ENCODE peak calls at places on chromosomes 4 and X, in ten cellular contexts. One of them, this sample, is unnamed.

GRCh38 chrX:22056235-22056634 is 24.1 kb downstream of the PHEX start:
- DNase-seq in RWPE2: no peak
- DNase-seq in glutamatergic neuron: no peak
- DNase-seq in WTC11: no peak
- DNase-seq in suprapubic skin: no peak
- DNase-seq in sigmoid colon: no peak
- DNase-seq in tibial nerve: no peak
- DNase-seq in A549: no peak
- DNase-seq in endothelial cell: no peak
- DNase-seq in heart right ventricle: no peak
- DNase-seq in this sample: no peak

GRCh38 chr4:127015616-127016015 is 617.1 kb upstream of the INTU start:
- DNase-seq in A549: no peak
- DNase-seq in endothelial cell: no peak
- DNase-seq in heart right ventricle: no peak
- DNase-seq in RWPE2: no peak
- DNase-seq in glutamatergic neuron: no peak
- DNase-seq in WTC11: peak
- DNase-seq in sigmoid colon: no peak
- DNase-seq in suprapubic skin: no peak
- DNase-seq in tibial nerve: no peak
- DNase-seq in this sample: no peak

GRCh38 chr4:107818301-107818910 is 6.3 kb upstream of the SGMS2 start:
- DNase-seq in sigmoid colon: no peak
- DNase-seq in endothelial cell: no peak
- DNase-seq in glutamatergic neuron: no peak
- DNase-seq in suprapubic skin: no peak
- DNase-seq in A549: no peak
- DNase-seq in WTC11: no peak
- DNase-seq in RWPE2: no peak
- DNase-seq in tibial nerve: no peak
- DNase-seq in heart right ventricle: no peak
- DNase-seq in this sample: no peak

GRCh38 chr4:168119870-168120269 is 27.5 kb downstream of the ANXA10 start:
- DNase-seq in endothelial cell: no peak
- DNase-seq in heart right ventricle: no peak
- DNase-seq in A549: no peak
- DNase-seq in tibial nerve: no peak
- DNase-seq in glutamatergic neuron: no peak
- DNase-seq in RWPE2: no peak
- DNase-seq in sigmoid colon: no peak
- DNase-seq in WTC11: no peak
- DNase-seq in suprapubic skin: no peak
- DNase-seq in this sample: no peak

GRCh38 chr4:157287445-157287844 is 66.9 kb downstream of the GRIA2 start:
- DNase-seq in suprapubic skin: no peak
- DNase-seq in glutamatergic neuron: no peak
- DNase-seq in sigmoid colon: no peak
- DNase-seq in tibial nerve: no peak
- DNase-seq in WTC11: no peak
- DNase-seq in heart right ventricle: no peak
- DNase-seq in RWPE2: no peak
- DNase-seq in endothelial cell: no peak
- DNase-seq in A549: no peak
- DNase-seq in this sample: no peak

GRCh38 chrX:143340190-143340589 is 177.1 kb downstream of the SPANXN3 start:
- DNase-seq in tibial nerve: no peak
- DNase-seq in suprapubic skin: no peak
- DNase-seq in glutamatergic neuron: no peak
- DNase-seq in A549: no peak
- DNase-seq in heart right ventricle: no peak
- DNase-seq in endothelial cell: no peak
- DNase-seq in RWPE2: no peak
- DNase-seq in sigmoid colon: no peak
- DNase-seq in WTC11: no peak
- DNase-seq in this sample: no peak

GRCh38 chr4:158250321-158250720 is 40.0 kb downstream of the TMEM144 start:
- DNase-seq in A549: no peak
- DNase-seq in WTC11: no peak
- DNase-seq in tibial nerve: no peak
- DNase-seq in endothelial cell: no peak
- DNase-seq in glutamatergic neuron: no peak
- DNase-seq in sigmoid colon: no peak
- DNase-seq in RWPE2: no peak
- DNase-seq in heart right ventricle: no peak
- DNase-seq in suprapubic skin: no peak
- DNase-seq in this sample: no peak

GRCh38 chr4:78766026-78766425 is 10.1 kb upstream of the BMP2K start:
- DNase-seq in sigmoid colon: no peak
- DNase-seq in glutamatergic neuron: no peak
- DNase-seq in tibial nerve: no peak
- DNase-seq in WTC11: no peak
- DNase-seq in heart right ventricle: no peak
- DNase-seq in suprapubic skin: no peak
- DNase-seq in endothelial cell: no peak
- DNase-seq in A549: no peak
- DNase-seq in RWPE2: no peak
- DNase-seq in this sample: no peak

GRCh38 chr4:150782921-150783320 is 201.0 kb downstream of the MAB21L2 start:
- DNase-seq in glutamatergic neuron: no peak
- DNase-seq in RWPE2: no peak
- DNase-seq in suprapubic skin: no peak
- DNase-seq in endothelial cell: no peak
- DNase-seq in heart right ventricle: no peak
- DNase-seq in tibial nerve: no peak
- DNase-seq in sigmoid colon: no peak
- DNase-seq in WTC11: no peak
- DNase-seq in A549: no peak
- DNase-seq in this sample: no peak

GRCh38 chr4:171650543-171650942 is 162.7 kb upstream of the GALNTL6 start:
- DNase-seq in A549: no peak
- DNase-seq in suprapubic skin: no peak
- DNase-seq in endothelial cell: peak
- DNase-seq in tibial nerve: no peak
- DNase-seq in heart right ventricle: no peak
- DNase-seq in glutamatergic neuron: peak
- DNase-seq in RWPE2: no peak
- DNase-seq in sigmoid colon: no peak
- DNase-seq in WTC11: peak
- DNase-seq in this sample: peak

GRCh38 chrX:129239371-129239770 is 283.9 kb downstream of the SMARCA1 start:
- DNase-seq in glutamatergic neuron: no peak
- DNase-seq in heart right ventricle: no peak
- DNase-seq in tibial nerve: no peak
- DNase-seq in suprapubic skin: no peak
- DNase-seq in sigmoid colon: no peak
- DNase-seq in RWPE2: no peak
- DNase-seq in endothelial cell: no peak
- DNase-seq in A549: peak
- DNase-seq in WTC11: no peak
- DNase-seq in this sample: no peak

GRCh38 chrX:10564484-10564883 is 55.9 kb downstream of the MID1 start:
- DNase-seq in A549: no peak
- DNase-seq in suprapubic skin: no peak
- DNase-seq in endothelial cell: no peak
- DNase-seq in glutamatergic neuron: no peak
- DNase-seq in sigmoid colon: no peak
- DNase-seq in tibial nerve: no peak
- DNase-seq in RWPE2: no peak
- DNase-seq in heart right ventricle: no peak
- DNase-seq in WTC11: no peak
- DNase-seq in this sample: no peak

GRCh38 chrX:124388562-124388961 is 42.2 kb downstream of the SH2D1A start:
- DNase-seq in RWPE2: no peak
- DNase-seq in WTC11: peak
- DNase-seq in A549: peak
- DNase-seq in suprapubic skin: no peak
- DNase-seq in sigmoid colon: peak
- DNase-seq in endothelial cell: peak
- DNase-seq in glutamatergic neuron: peak
- DNase-seq in tibial nerve: peak
- DNase-seq in heart right ventricle: peak
- DNase-seq in this sample: peak

GRCh38 chr4:37664696-37665095 is 21.5 kb downstream of the RELL1 start:
- DNase-seq in heart right ventricle: no peak
- DNase-seq in tibial nerve: no peak
- DNase-seq in A549: no peak
- DNase-seq in RWPE2: no peak
- DNase-seq in glutamatergic neuron: no peak
- DNase-seq in WTC11: no peak
- DNase-seq in endothelial cell: no peak
- DNase-seq in suprapubic skin: no peak
- DNase-seq in sigmoid colon: no peak
- DNase-seq in this sample: no peak

GRCh38 chr4:25437951-25438350 is 60.9 kb downstream of the ANAPC4 start:
- DNase-seq in tibial nerve: no peak
- DNase-seq in sigmoid colon: no peak
- DNase-seq in glutamatergic neuron: no peak
- DNase-seq in endothelial cell: no peak
- DNase-seq in RWPE2: no peak
- DNase-seq in heart right ventricle: no peak
- DNase-seq in A549: no peak
- DNase-seq in WTC11: no peak
- DNase-seq in suprapubic skin: no peak
- DNase-seq in this sample: no peak

GRCh38 chr4:66946761-66947160 is 598.5 kb downstream of the CENPC start:
- DNase-seq in suprapubic skin: no peak
- DNase-seq in endothelial cell: no peak
- DNase-seq in A549: no peak
- DNase-seq in RWPE2: no peak
- DNase-seq in tibial nerve: no peak
- DNase-seq in WTC11: no peak
- DNase-seq in sigmoid colon: no peak
- DNase-seq in glutamatergic neuron: no peak
- DNase-seq in heart right ventricle: no peak
- DNase-seq in this sample: no peak

GRCh38 chrX:40158036-40158706 is 60.4 kb upstream of the BCOR start:
- DNase-seq in sigmoid colon: no peak
- DNase-seq in heart right ventricle: no peak
- DNase-seq in suprapubic skin: no peak
- DNase-seq in glutamatergic neuron: peak
- DNase-seq in WTC11: peak
- DNase-seq in RWPE2: no peak
- DNase-seq in tibial nerve: no peak
- DNase-seq in endothelial cell: peak
- DNase-seq in A549: peak
- DNase-seq in this sample: peak
- TF ChIP-seq CTCF in sigmoid colon: no peak
- TF ChIP-seq CTCF in heart right ventricle: peak
- TF ChIP-seq CTCF in suprapubic skin: peak
- TF ChIP-seq CTCF in glutamatergic neuron: peak
- TF ChIP-seq CTCF in WTC11: no peak
- TF ChIP-seq CTCF in RWPE2: peak
- TF ChIP-seq CTCF in tibial nerve: peak
- TF ChIP-seq CTCF in endothelial cell: peak
- TF ChIP-seq CTCF in A549: peak
- TF ChIP-seq CTCF in this sample: no peak

GRCh38 chr4:44674471-44674870 is 3.7 kb upstream of the GUF1 start:
- DNase-seq in heart right ventricle: no peak
- DNase-seq in RWPE2: no peak
- DNase-seq in sigmoid colon: no peak
- DNase-seq in suprapubic skin: no peak
- DNase-seq in WTC11: no peak
- DNase-seq in glutamatergic neuron: no peak
- DNase-seq in endothelial cell: no peak
- DNase-seq in tibial nerve: no peak
- DNase-seq in A549: no peak
- DNase-seq in this sample: no peak
- TF ChIP-seq CTCF in heart right ventricle: peak
- TF ChIP-seq CTCF in RWPE2: peak
- TF ChIP-seq CTCF in sigmoid colon: no peak
- TF ChIP-seq CTCF in suprapubic skin: no peak
- TF ChIP-seq CTCF in WTC11: no peak
- TF ChIP-seq CTCF in glutamatergic neuron: no peak
- TF ChIP-seq CTCF in endothelial cell: no peak
- TF ChIP-seq CTCF in tibial nerve: no peak
- TF ChIP-seq CTCF in A549: no peak
- TF ChIP-seq CTCF in this sample: no peak

DNA sequence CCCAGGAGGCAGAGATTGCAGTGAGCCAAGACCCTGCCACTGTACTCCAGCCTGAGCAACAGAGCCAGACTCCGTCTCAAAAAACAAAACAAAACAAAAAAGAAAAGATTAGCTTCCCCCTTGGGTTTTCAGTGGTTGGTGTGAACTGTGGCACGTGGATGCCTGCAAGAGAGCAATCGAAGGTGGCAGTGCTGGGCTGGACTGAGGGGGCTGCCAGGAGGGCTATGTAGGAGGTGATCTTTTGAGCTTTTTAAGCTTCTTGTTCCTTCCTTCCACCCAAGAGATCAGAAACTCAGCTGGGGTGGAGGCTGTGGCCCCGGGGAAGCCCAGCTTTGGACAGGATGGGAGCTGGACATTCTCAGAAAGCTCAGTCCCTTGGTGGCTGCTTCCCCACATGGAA is 49.6 kb downstream of the PRPS1 start:
- DNase-seq in A549: no peak
- DNase-seq in heart right ventricle: no peak
- DNase-seq in tibial nerve: no peak
- DNase-seq in sigmoid colon: no peak
- DNase-seq in RWPE2: no peak
- DNase-seq in WTC11: no peak
- DNase-seq in glutamatergic neuron: no peak
- DNase-seq in suprapubic skin: no peak
- DNase-seq in endothelial cell: no peak
- DNase-seq in this sample: no peak
- TF ChIP-seq CTCF in A549: no peak
- TF ChIP-seq CTCF in heart right ventricle: no peak
- TF ChIP-seq CTCF in tibial nerve: no peak
- TF ChIP-seq CTCF in sigmoid colon: no peak
- TF ChIP-seq CTCF in RWPE2: no peak
- TF ChIP-seq CTCF in WTC11: no peak
- TF ChIP-seq CTCF in glutamatergic neuron: no peak
- TF ChIP-seq CTCF in suprapubic skin: no peak
- TF ChIP-seq CTCF in endothelial cell: no peak
- TF ChIP-seq CTCF in this sample: no peak

DNA sequence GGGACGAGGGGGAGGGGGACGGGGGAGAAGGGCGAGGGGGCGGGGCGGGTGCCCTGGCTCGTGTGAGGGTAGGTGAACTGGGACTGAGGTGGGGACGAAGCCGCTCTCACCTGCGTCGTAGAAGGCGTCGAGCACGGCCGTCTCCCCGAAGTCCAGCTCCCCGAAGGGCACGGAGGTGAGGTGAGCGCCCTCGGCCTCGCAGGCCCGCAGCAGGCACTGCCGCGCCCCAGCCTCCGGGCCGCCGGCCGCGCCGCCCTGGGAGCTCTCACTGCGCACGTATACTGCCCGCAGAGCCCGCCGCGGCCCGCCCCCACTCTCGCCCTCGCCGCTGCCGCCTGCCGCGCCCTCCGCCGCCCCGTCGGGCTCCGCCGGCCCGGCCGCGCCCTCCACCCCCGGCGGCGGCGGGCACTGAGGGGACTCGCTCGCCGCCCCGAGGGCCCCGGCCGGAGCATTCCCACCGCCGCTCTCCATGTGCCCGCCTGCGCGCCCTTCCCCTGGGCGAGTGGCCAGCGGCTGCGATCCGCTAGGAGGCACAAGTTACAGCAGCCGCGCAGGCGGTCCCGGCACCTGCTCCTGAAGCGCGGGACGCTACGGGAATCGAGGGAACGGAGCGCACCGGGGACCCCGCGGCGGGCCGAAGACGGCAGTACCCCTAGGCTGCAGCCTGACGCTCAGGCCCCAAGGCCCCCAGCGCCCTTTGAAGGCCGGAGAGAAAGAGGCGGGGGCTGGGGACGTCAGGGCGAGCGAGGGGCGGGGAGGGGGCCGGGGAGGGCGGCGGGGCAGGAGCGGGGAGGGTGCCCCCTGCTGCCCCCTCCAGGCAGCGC is at the start of gene MAP3K15:
- DNase-seq in RWPE2: no peak
- DNase-seq in glutamatergic neuron: peak
- DNase-seq in WTC11: peak
- DNase-seq in sigmoid colon: no peak
- DNase-seq in suprapubic skin: no peak
- DNase-seq in tibial nerve: no peak
- DNase-seq in endothelial cell: peak
- DNase-seq in A549: peak
- DNase-seq in heart right ventricle: peak
- DNase-seq in this sample: peak
- TF ChIP-seq CTCF in RWPE2: peak
- TF ChIP-seq CTCF in glutamatergic neuron: peak
- TF ChIP-seq CTCF in WTC11: peak
- TF ChIP-seq CTCF in sigmoid colon: no peak
- TF ChIP-seq CTCF in suprapubic skin: no peak
- TF ChIP-seq CTCF in tibial nerve: no peak
- TF ChIP-seq CTCF in endothelial cell: no peak
- TF ChIP-seq CTCF in A549: peak
- TF ChIP-seq CTCF in heart right ventricle: no peak
- TF ChIP-seq CTCF in this sample: peak